ENCODE peak calls at places on chromosomes 12 and 14, in ten cellular contexts. S is CD8-positive, alpha-beta T cell; X is heart left ventricle; H is retinal pigment epithelial cell; A is AG09309; P is epithelial cell of esophagus; J is brain microvascular endothelial cell; G is ovary; Q is cardiac fibroblast; M is upper lobe of right lung. I is an unnamed sample.

GRCh38 chr14:65910108-65910507 is 497.6 kb downstream of the FUT8 start:
- DNase-seq in S (no peak), X (no peak), H (no peak), A (peak; percentile 8), P (peak; percentile 40), J (no peak), G (no peak), Q (peak; percentile 41), M (no peak), I (no peak)

GRCh38 chr12:97960225-97960624 is 497.6 kb downstream of the RMST start:
- DNase-seq in S (no peak), X (no peak), H (no peak), A (no peak), P (no peak), J (no peak), G (no peak), Q (no peak), M (no peak), I (no peak)

GRCh38 chr12:126369487-126370463 is 1304.5 kb downstream of the AACS start:
- DNase-seq in S (no peak), X (no peak), H (peak; percentile 67), A (peak; percentile 58), P (peak; percentile 19), J (no peak), G (no peak), Q (peak; percentile 78), M (no peak), I (no peak)

GRCh38 chr12:30985814-30986452 is 59.4 kb downstream of the TSPAN11 start:
- DNase-seq in S (no peak), X (peak; percentile 39), H (no peak), A (no peak), P (peak; percentile 57), J (peak; percentile 50), G (peak; percentile 38), Q (peak; percentile 58), M (peak; percentile 74), I (no peak)

GRCh38 chr12:3662516-3662915 is 90.4 kb downstream of the CRACR2A start:
- DNase-seq in S (no peak), X (no peak), H (no peak), A (no peak), P (peak; percentile 60), J (no peak), G (no peak), Q (peak; percentile 38), M (no peak), I (no peak)

GRCh38 chr12:13250416-13250815 is 53.9 kb downstream of the EMP1 start:
- DNase-seq in S (no peak), X (no peak), H (peak; percentile 21), A (no peak), P (peak; percentile 87), J (peak; percentile 56), G (no peak), Q (peak; percentile 86), M (no peak), I (no peak)

GRCh38 chr12:62866451-62867082 is 68.4 kb downstream of the PPM1H start:
- DNase-seq in S (no peak), X (no peak), H (no peak), A (peak; percentile 28), P (peak; percentile 39), J (peak; percentile 90), G (no peak), Q (peak; percentile 85), M (no peak), I (no peak)

GRCh38 chr12:50718760-50719159 is 45.1 kb upstream of the ATF1 start:
- DNase-seq in S (no peak), X (no peak), H (no peak), A (no peak), P (peak; percentile 24), J (no peak), G (no peak), Q (no peak), M (no peak), I (no peak)

GRCh38 chr12:89700191-89700810 is 8.3 kb downstream of the ATP2B1 start:
- DNase-seq in S (no peak), X (no peak), H (no peak), A (no peak), P (peak; percentile 20), J (no peak), G (no peak), Q (no peak), M (no peak), I (no peak)

GRCh38 chr12:89703768-89704167 is 4.9 kb downstream of the ATP2B1 start:
- DNase-seq in S (no peak), X (no peak), H (no peak), A (no peak), P (no peak), J (no peak), G (no peak), Q (no peak), M (no peak), I (no peak)

GRCh38 chr12:89702503-89702902 is 6.1 kb downstream of the ATP2B1 start:
- DNase-seq in S (no peak), X (no peak), H (no peak), A (no peak), P (no peak), J (no peak), G (no peak), Q (no peak), M (no peak), I (no peak)

GRCh38 chr12:89704457-89704856 is 4.2 kb downstream of the ATP2B1 start:
- DNase-seq in S (no peak), X (no peak), H (no peak), A (no peak), P (no peak), J (no peak), G (no peak), Q (no peak), M (no peak), I (no peak)

DNA sequence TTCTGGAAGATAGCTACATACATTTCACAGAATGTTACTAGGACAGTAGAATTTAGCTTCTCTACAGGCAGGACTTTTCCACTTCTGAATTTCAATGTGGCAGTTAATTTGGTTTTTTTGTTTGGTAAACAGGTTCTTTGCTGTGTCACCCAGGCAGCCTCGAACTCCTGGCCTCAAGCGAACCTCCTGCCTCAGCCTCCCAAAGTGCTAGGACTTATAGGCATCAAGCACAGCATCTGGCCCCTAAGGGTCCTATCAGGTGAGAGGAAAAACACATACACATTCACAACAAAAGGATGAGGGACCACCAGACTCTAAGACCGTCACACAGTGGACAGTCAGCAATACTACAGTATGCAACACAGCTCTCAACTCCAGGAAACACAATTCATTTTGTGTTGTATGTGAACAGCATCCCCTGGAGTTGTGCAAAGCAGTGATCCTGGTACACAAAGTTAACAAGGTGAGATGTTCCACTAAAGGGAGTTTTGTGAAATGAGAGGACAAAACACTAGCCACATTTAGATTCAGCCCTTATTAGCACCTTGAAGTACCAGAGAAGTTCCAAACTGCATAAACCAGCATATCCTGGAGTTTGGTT is 6.9 kb downstream of the ATP2B1 start:
- DNase-seq in S (no peak), X (no peak), H (no peak), A (no peak), P (no peak), J (no peak), G (no peak), Q (no peak), M (no peak), I (no peak)
- TF ChIP-seq CTCF in S (no peak), X (no peak), H (peak; percentile 2), A (no peak), P (peak; percentile 4), J (no peak), G (no peak), Q (no peak), M (no peak), I (no peak)

GRCh38 chr12:52896190-52897100 is 8.4 kb downstream of the KRT8 start:
- DNase-seq in S (no peak), X (no peak), H (no peak), A (no peak), P (no peak), J (no peak), G (no peak), Q (no peak), M (no peak), I (no peak)

GRCh38 chr12:52900896-52901714 is 3.8 kb downstream of the KRT8 start:
- DNase-seq in S (no peak), X (no peak), H (no peak), A (no peak), P (no peak), J (no peak), G (no peak), Q (no peak), M (no peak), I (no peak)

GRCh38 chr12:52901715-52902541 is 2.9 kb downstream of the KRT8 start:
- DNase-seq in S (no peak), X (no peak), H (no peak), A (no peak), P (no peak), J (no peak), G (no peak), Q (no peak), M (no peak), I (no peak)

GRCh38 chr12:52900166-52900895 is 4.5 kb downstream of the KRT8 start:
- DNase-seq in S (no peak), X (no peak), H (no peak), A (no peak), P (no peak), J (no peak), G (no peak), Q (no peak), M (no peak), I (no peak)

GRCh38 chr12:52899338-52900035 is 5.4 kb downstream of the KRT8 start:
- DNase-seq in S (no peak), X (no peak), H (no peak), A (no peak), P (no peak), J (no peak), G (no peak), Q (no peak), M (no peak), I (no peak)
- H3K4me3 ChIP-seq in S (no peak overlapping the region), X (no peak overlapping the region), H (no peak overlapping the region), A (no peak overlapping the region), P (no peak overlapping the region), J (no peak overlapping the region), G (no peak overlapping the region), Q (no peak overlapping the region), M (no peak overlapping the region), I (no peak overlapping the region)

GRCh38 chr12:46265734-46266133 is 3.1 kb downstream of the SLC38A1 start:
- DNase-seq in S (no peak), X (no peak), H (no peak), A (no peak), P (no peak), J (no peak), G (no peak), Q (no peak), M (no peak), I (no peak)

GRCh38 chr12:46264057-46264456 is 4.8 kb downstream of the SLC38A1 start:
- DNase-seq in S (no peak), X (no peak), H (no peak), A (peak; percentile 43), P (peak; percentile 56), J (no peak), G (no peak), Q (peak; percentile 75), M (no peak), I (no peak)

GRCh38 chr12:46261658-46262057 is 7.2 kb downstream of the SLC38A1 start:
- DNase-seq in S (no peak), X (no peak), H (no peak), A (no peak), P (no peak), J (no peak), G (no peak), Q (no peak), M (no peak), I (no peak)

GRCh38 chr12:46265102-46265501 is 3.7 kb downstream of the SLC38A1 start:
- DNase-seq in S (no peak), X (no peak), H (no peak), A (no peak), P (peak; percentile 55), J (no peak), G (no peak), Q (no peak), M (no peak), I (no peak)

DNA sequence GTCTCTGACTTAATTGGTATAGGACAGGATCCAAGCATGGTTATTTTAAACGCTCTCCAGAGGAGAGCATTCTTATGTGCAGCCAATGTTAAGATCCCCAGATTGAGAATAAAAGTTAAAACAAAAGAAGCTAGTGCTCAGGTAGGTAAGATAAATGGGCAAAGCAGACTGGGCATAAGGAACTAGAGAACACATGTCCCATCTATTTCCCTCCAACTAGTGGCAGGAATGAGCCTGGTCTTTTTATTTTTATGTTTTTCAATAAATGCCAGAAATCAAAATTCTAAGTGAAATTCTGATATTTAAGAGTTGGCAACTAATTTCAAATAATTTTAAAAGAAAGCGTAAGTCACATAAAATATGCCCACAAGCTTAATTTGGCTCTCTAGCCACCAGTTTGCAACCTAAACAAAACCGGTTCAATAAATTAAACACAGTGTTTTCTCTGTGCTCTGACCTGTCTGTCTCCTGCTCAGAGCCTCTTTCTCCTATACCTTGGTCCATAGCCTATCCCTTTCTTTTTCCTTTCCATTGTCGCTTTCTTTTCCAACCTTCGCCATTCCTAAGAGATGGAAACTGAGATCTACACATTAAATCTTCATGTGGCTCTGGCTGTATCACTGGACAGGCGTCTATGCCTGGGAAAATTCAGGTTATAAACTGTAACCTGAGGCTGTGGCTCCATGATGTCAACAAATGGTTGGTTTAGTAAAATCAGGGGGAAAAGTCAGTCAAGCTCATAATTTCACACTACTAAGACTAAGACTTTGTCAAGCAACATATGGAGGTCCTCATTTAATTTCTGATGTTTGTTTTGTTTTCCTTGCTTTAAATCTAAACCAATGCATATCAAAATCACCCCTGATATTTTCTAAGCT is 5.5 kb downstream of the SLC38A1 start:
- DNase-seq in S (no peak), X (no peak), H (no peak), A (no peak), P (no peak), J (no peak), G (no peak), Q (no peak), M (no peak), I (no peak)
- TF ChIP-seq CTCF in S (no peak), X (peak; percentile 24), H (peak; percentile 45), A (peak; percentile 1), P (peak; percentile 42), J (peak; percentile 9), G (peak; percentile 27), Q (peak; percentile 19), M (no peak), I (peak; percentile 36)

GRCh38 chr12:110304061-110304551 is 23.1 kb downstream of the ATP2A2 start:
- DNase-seq in S (no peak), X (no peak), H (no peak), A (no peak), P (peak; percentile 94), J (no peak), G (no peak), Q (peak; percentile 76), M (no peak), I (no peak)

DNA sequence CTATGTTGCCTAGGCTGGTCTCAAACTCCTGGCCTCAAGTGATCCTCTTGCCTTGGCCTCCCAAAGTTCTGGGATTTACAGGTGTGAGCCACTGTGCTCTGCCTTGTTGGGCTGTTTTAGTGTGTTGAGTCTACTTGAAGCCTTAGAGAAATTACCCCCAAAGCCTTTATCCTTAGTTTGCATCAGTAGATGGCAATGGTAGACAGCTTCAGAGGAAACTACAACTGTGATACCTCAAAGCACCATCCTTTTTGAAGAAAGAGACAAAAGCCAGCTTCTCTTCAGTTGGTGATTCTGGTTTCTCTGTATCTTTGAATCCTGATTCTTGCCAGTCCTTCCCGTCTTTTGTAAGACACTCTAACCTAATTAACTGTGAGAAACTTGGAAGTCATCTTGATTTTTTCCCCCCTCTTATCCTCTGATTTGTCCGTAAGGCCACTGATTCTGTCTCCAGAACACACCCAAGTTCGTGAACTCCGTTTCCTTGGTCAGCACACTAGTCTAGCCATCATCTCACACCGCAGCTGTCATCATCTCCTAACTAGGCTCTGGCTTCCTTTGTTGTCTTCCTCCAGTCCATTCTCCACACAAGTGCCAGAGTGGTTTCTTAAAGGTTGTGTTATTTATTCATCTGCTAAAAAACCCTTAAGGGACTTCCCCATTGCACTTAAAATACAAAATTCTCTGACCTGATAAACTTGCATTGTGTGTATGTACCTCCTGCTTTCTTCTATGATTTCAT is 20.2 kb downstream of the ATP2A2 start:
- DNase-seq in S (no peak), X (no peak), H (no peak), A (no peak), P (no peak), J (peak; percentile 12), G (no peak), Q (peak; percentile 67), M (no peak), I (no peak)
- H3K4me3 ChIP-seq in S (no peak overlapping the region), X (no peak overlapping the region), H (no peak overlapping the region), A (no peak overlapping the region), P (no peak overlapping the region), J (no peak overlapping the region), G (no peak overlapping the region), Q (no peak overlapping the region), M (no peak overlapping the region), I (no peak overlapping the region)

I was measured in HFF-Myc.